ENCODE peak calls at places on chromosomes 4 and X, in five cellular contexts. X is breast epithelium, G is left ventricle myocardium inferior, M is glutamatergic neuron, L is GM13976. R is an unnamed sample.

GRCh38 chrX:137431693-137432488 is 134.0 kb upstream of the ZIC3 start:
- DNase-seq in X (no peak), M (no peak), L (no peak), G (no peak), R (no peak)

GRCh38 chr4:1531683-1532548 is 125.7 kb upstream of the NKX1-1 start:
- DNase-seq in G (no peak), M (peak; percentile 17), L (no peak), X (no peak), R (no peak)

GRCh38 chrX:48068096-48068887 is 3.1 kb downstream of the ZNF630 start:
- DNase-seq in M (no peak), X (no peak), G (no peak), L (no peak), R (no peak)

GRCh38 chrX:23503835-23504539 is 163.3 kb upstream of the PRDX4 start:
- DNase-seq in G (peak; percentile 68), X (peak; percentile 85), L (no peak), M (no peak), R (no peak)

GRCh38 chr4:75821966-75822365 is 80.3 kb downstream of the PPEF2 start:
- DNase-seq in G (no peak), X (no peak), M (no peak), L (no peak), R (no peak)

GRCh38 chr4:55184600-55185523 is 59.5 kb upstream of the KDR start:
- DNase-seq in L (peak; percentile 12), M (no peak), G (peak; percentile 24), X (no peak), R (no peak)

GRCh38 chrX:123803331-123803983 is 56.4 kb upstream of the XIAP start:
- DNase-seq in X (no peak), L (peak; percentile 38), G (no peak), M (no peak), R (no peak)

GRCh38 chrX:123959281-123960063 is 2.0 kb upstream of the STAG2 start:
- DNase-seq in L (no peak), X (peak; percentile 42), M (no peak), G (peak; percentile 50), R (peak; percentile 5)

GRCh38 chr4:4766570-4766969 is 92.9 kb upstream of the MSX1 start:
- DNase-seq in M (no peak), L (no peak), G (no peak), X (no peak), R (no peak)

GRCh38 chr4:23819041-23819511 is 70.8 kb downstream of the PPARGC1A start:
- DNase-seq in G (peak; percentile 26), X (no peak), L (no peak), M (no peak), R (no peak)

GRCh38 chr4:145380123-145380522 is 101.5 kb upstream of the SMAD1 start:
- DNase-seq in G (no peak), X (no peak), L (no peak), M (no peak), R (no peak)

GRCh38 chrX:37905436-37906147 is 58.2 kb upstream of the DYNLT3 start:
- DNase-seq in M (peak; percentile 38), G (no peak), L (no peak), X (no peak), R (peak; percentile 4)

GRCh38 chrX:70979136-70979762 is 48.4 kb upstream of the SLC7A3 start:
- DNase-seq in G (no peak), X (no peak), M (no peak), L (no peak), R (no peak)

GRCh38 chr4:89674876-89675459 is 162.0 kb downstream of the SNCA start:
- DNase-seq in L (no peak), G (no peak), M (no peak), X (no peak), R (no peak)

GRCh38 chr4:181225616-181226261 is 1017.5 kb upstream of the TENM3 start:
- DNase-seq in G (no peak), X (no peak), L (no peak), M (peak; percentile 18), R (no peak)

GRCh38 chr4:78410225-78410624 is 141.3 kb upstream of the ANXA3 start:
- DNase-seq in X (no peak), L (no peak), G (no peak), M (no peak), R (no peak)

GRCh38 chr4:23660865-23661264 is 229.0 kb downstream of the PPARGC1A start:
- DNase-seq in X (no peak), M (no peak), G (no peak), L (no peak), R (no peak)

GRCh38 chr4:28354874-28355273 is 1494.2 kb downstream of the STIM2 start:
- DNase-seq in G (no peak), L (no peak), X (no peak), M (no peak), R (no peak)

GRCh38 chr4:168917150-168917779 is 92.8 kb downstream of the CBR4 start:
- DNase-seq in G (no peak), M (no peak), L (peak; percentile 37), X (no peak), R (no peak)

GRCh38 chrX:153973127-153974002 is 811 bp downstream of the TMEM187 start:
- DNase-seq in M (no peak), X (no peak), G (no peak), L (no peak), R (no peak)

GRCh38 chrX:47174376-47174775 is 19.3 kb upstream of the UBA1 start:
- DNase-seq in L (no peak), M (no peak), X (no peak), G (no peak), R (no peak)

GRCh38 chr4:10333942-10334341 is 123.3 kb downstream of the ZNF518B start:
- DNase-seq in G (no peak), X (no peak), L (no peak), M (no peak), R (no peak)

GRCh38 chr4:85491527-85491926 is 16.6 kb downstream of the ARHGAP24 start:
- DNase-seq in X (no peak), L (no peak), M (peak; percentile 18), G (no peak), R (no peak)

GRCh38 chr4:158025131-158025530 is 147.7 kb downstream of the GASK1B start:
- DNase-seq in X (no peak), L (no peak), G (no peak), M (no peak), R (no peak)

GRCh38 chr4:153109296-153109868 is 94.9 kb upstream of the TRIM2 start:
- DNase-seq in L (no peak), M (no peak), X (no peak), G (no peak), R (no peak)

GRCh38 chr4:97453186-97453585 is 690.1 kb downstream of the STPG2 start:
- DNase-seq in G (no peak), L (no peak), M (no peak), X (no peak), R (no peak)

GRCh38 chr4:26323807-26324206 is 3.0 kb downstream of the RBPJ start:
- DNase-seq in M (no peak), X (no peak), G (no peak), L (no peak), R (no peak)

GRCh38 chr4:26321326-26322276 is 787 bp downstream of the RBPJ start:
- DNase-seq in X (no peak), L (no peak), G (peak; percentile 25), M (peak; percentile 77), R (peak; percentile 43)

GRCh38 chr4:26326791-26327190 is 6.0 kb downstream of the RBPJ start:
- DNase-seq in M (no peak), G (no peak), L (no peak), X (no peak), R (no peak)

GRCh38 chr4:26322349-26322748 is 1.5 kb downstream of the RBPJ start:
- DNase-seq in M (no peak), X (no peak), G (no peak), L (no peak), R (no peak)

DNA sequence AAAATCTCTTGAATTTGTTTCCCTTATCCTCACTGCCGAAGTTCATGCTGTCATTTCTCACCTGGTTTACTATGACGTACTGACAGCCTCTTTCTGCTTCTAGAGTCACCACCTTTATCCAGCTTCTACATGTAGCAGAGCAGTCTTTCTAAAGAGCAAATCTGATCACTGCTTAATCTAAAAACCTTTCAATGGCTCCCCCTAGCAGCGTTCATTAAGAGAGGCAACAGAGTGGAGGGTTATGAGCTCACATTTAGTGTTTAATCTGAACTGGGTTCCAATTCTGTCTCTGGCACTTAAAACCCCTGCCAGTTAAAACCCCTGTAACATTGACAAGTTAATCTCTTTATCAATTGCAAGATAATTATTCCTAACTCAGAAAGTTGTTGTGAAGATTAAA is 4.4 kb downstream of the RBPJ start:
- DNase-seq in G (no peak), L (no peak), M (no peak), X (no peak), R (no peak)
- TF ChIP-seq CTCF in G (no peak), L (peak; percentile 48), M (no peak), X (no peak), R (peak; percentile 52)

GRCh38 chr4:133156556-133156955 is 7.5 kb downstream of the PCDH10 start:
- DNase-seq in X (no peak), M (no peak), G (no peak), L (no peak), R (no peak)

GRCh38 chr4:133152801-133153526 is 3.9 kb downstream of the PCDH10 start:
- DNase-seq in L (peak; percentile 5), X (no peak), G (no peak), M (no peak), R (no peak)

GRCh38 chr4:133156096-133156495 is 7.0 kb downstream of the PCDH10 start:
- DNase-seq in L (no peak), G (no peak), X (no peak), M (peak; percentile 35), R (peak; percentile 29)

GRCh38 chr4:133152330-133152791 is 3.3 kb downstream of the PCDH10 start:
- DNase-seq in L (no peak), G (no peak), M (peak; percentile 34), X (no peak), R (peak; percentile 4)

GRCh38 chr4:133154725-133155124 is 5.6 kb downstream of the PCDH10 start:
- DNase-seq in M (peak; percentile 33), G (no peak), X (no peak), L (peak; percentile 20), R (peak; percentile 7)
- TF ChIP-seq CTCF in M (peak; percentile 65), G (peak; percentile 39), X (peak; percentile 23), L (peak; percentile 36), R (peak; percentile 77)

GRCh38 chrX:72539822-72540221 is 32.8 kb downstream of the HDAC8 start:
- DNase-seq in G (no peak), X (no peak), L (no peak), M (peak; percentile 18), R (no peak)

GRCh38 chrX:72536542-72536941 is 36.1 kb downstream of the HDAC8 start:
- DNase-seq in M (no peak), X (no peak), G (no peak), L (no peak), R (no peak)

GRCh38 chrX:72545990-72546389 is 26.7 kb downstream of the HDAC8 start:
- DNase-seq in X (no peak), L (no peak), G (no peak), M (no peak), R (no peak)

GRCh38 chrX:72540318-72540717 is 32.3 kb downstream of the HDAC8 start:
- DNase-seq in X (no peak), L (no peak), M (no peak), G (no peak), R (no peak)
- TF ChIP-seq CTCF in X (no peak), L (no peak), M (peak; percentile 17), G (peak; percentile 53), R (peak; percentile 57)

DNA sequence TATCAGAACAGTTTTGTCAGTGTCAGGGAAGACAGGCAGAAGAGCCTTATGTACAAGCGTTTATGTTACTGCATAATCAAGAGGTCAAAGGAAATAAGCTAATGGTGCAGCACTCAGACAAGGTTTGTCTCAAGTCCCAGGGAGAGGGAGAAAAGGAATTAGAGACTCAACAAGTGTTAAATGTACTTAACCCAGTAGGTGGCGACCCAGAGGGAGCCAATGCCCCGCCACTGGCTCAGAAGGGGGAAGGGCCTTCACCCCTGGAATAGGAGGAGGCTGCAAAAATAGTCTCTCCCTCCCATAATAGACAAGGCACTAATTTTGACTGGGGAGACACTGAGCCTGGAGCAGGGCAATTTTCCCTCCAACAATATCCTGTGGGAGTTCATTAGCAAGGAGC is 14.1 kb upstream of the PAPSS1 start:
- DNase-seq in G (no peak), X (no peak), M (no peak), L (no peak), R (no peak)
- TF ChIP-seq CTCF in G (no peak), X (no peak), M (no peak), L (no peak), R (peak; percentile 46)